ENCODE peak calls at places on chromosome 21, in four cellular contexts. E is tibial artery, C is transverse colon, W is HCT116. I is an unnamed sample.

GRCh38 chr21:29676395-29676794 is 263.4 kb downstream of the GRIK1 start:
- DNase-seq in E (no peak), W (no peak), C (no peak), I (no peak)

GRCh38 chr21:29231781-29232548 is 66.8 kb upstream of the BACH1 start:
- DNase-seq in E (no peak), W (no peak), C (no peak), I (no peak)

GRCh38 chr21:36549470-36549869 is 69.5 kb upstream of the CLDN14 start:
- DNase-seq in E (no peak), W (no peak), C (no peak), I (no peak)

GRCh38 chr21:16514316-16514715 is 784.5 kb downstream of the USP25 start:
- DNase-seq in C (no peak), W (no peak), E (no peak), I (no peak)

GRCh38 chr21:38241029-38241740 is 15.6 kb upstream of the KCNJ15 start:
- DNase-seq in W (no peak), E (peak), C (no peak), I (no peak)

GRCh38 chr21:36321325-36322082 is 1.5 kb downstream of the MORC3 start:
- DNase-seq in W (no peak), C (no peak), E (no peak), I (no peak)

GRCh38 chr21:15152591-15152990 is 87.8 kb upstream of the NRIP1 start:
- DNase-seq in C (no peak), E (no peak), W (no peak), I (no peak)

GRCh38 chr21:40355076-40355475 is 487.8 kb downstream of the PCP4 start:
- DNase-seq in E (no peak), C (no peak), W (no peak), I (no peak)

GRCh38 chr21:33490991-33491372 is 534 bp downstream of the DNAJC28 start:
- DNase-seq in E (no peak), C (no peak), W (peak), I (no peak)

GRCh38 chr21:15282666-15283065 is 217.9 kb upstream of the NRIP1 start:
- DNase-seq in W (no peak), E (no peak), C (no peak), I (no peak)

GRCh38 chr21:29256125-29256895 is 42.4 kb upstream of the BACH1 start:
- DNase-seq in C (no peak), W (no peak), E (no peak), I (no peak)

GRCh38 chr21:45266518-45267389 is 20.9 kb downstream of the POFUT2 start:
- DNase-seq in C (no peak), W (no peak), E (peak), I (no peak)

GRCh38 chr21:45265721-45266517 is 21.8 kb downstream of the POFUT2 start:
- DNase-seq in C (no peak), W (no peak), E (peak), I (no peak)

GRCh38 chr21:45267390-45267760 is 20.3 kb downstream of the POFUT2 start:
- DNase-seq in E (peak), W (no peak), C (no peak), I (no peak)

GRCh38 chr21:45269861-45270260 is 17.8 kb downstream of the POFUT2 start:
- DNase-seq in W (no peak), E (peak), C (peak), I (no peak)

DNA sequence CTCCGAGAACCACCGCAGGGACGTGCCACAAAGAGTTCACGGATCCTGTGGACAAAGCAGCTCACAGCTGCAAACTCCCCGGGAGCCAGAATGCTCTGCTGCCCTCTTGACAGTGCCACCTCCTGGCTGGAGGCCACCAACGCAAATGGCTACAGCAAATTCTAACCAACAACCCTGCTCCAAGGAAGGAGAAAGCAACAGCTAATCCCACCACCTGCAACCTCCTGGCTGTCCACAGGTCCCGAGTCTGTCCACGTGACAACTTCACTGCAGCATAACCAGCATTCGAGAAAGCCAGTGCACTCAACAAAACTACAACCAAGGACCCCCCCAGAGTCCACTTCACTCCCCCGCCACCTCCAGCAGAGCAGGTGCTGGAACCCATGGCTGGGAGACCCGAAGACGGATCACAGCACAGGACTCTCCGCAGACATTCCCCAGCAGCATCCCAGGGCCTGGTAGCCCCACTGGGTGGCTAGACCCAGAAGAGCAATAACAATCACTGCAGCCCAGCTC is 17.3 kb downstream of the POFUT2 start:
- DNase-seq in W (no peak), E (peak), C (peak), I (no peak)
- TF ChIP-seq CTCF in W (peak), E (no peak), C (no peak), I (no peak)

GRCh38 chr21:17688912-17689874 is 76.5 kb upstream of the BTG3 start:
- DNase-seq in C (peak), E (no peak), W (peak), I (no peak)
- TF ChIP-seq CTCF in C (no peak), E (no peak), W (peak), I (peak)

GRCh38 chr21:43979654-43980053 is 32.5 kb upstream of the TRAPPC10 start:
- DNase-seq in W (no peak), C (no peak), E (no peak), I (no peak)
- TF ChIP-seq CTCF in W (no peak), C (no peak), E (no peak), I (no peak)

DNA sequence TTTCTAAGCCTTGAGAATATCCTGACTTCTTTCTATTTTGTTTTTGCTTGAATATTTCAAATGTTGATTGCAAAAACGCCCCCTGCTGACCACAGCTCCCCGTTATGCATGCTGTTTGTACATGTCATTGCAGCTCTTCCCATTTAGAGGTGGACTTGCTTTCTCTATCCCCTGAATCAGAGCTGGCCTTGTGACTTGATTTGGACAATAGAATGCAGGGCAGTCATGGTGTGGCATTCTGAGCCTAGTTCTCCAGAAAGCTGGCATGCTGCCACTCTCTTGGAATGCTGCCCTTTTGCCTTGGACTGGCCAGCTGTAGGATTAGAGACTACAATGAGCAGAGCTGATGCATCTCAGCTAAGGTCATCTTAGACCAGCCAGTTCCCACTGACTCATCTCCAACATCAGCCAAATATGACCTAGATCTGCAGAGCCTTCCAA is 1561.5 kb downstream of the MRPL39 start:
- DNase-seq in C (peak), W (no peak), E (peak), I (no peak)
- TF ChIP-seq CTCF in C (no peak), W (peak), E (no peak), I (peak)

I was measured in GM13976.